ENCODE peak calls at places on chromosomes 1 and 21, in five cellular contexts. R, S, Y, V and F are unnamed samples. For H3K27me3 and H3K4me1, the result is how much of the 10 kb centered on the place peaks cover.

GRCh38 chr1:241142493-241142892 is 214.5 kb downstream of the RGS7 start:
- DNase-seq in R (no peak), Y (no peak), V (no peak), S (no peak), F (no peak)

GRCh38 chr1:150072959-150073358 is 5.4 kb downstream of the VPS45 start:
- DNase-seq in S (no peak), Y (no peak), R (peak), V (peak), F (peak)

GRCh38 chr21:33821580-33822322 is 93.9 kb downstream of the ATP5PO start:
- DNase-seq in R (no peak), Y (no peak), V (no peak), S (no peak), F (no peak)

GRCh38 chr1:54591127-54591756 is 32.1 kb downstream of the FAM151A start:
- DNase-seq in Y (no peak), V (no peak), S (no peak), R (no peak), F (no peak)

GRCh38 chr1:93338426-93338825 is 7.3 kb upstream of the DR1 start:
- DNase-seq in Y (peak), R (peak), V (no peak), S (no peak), F (no peak)

GRCh38 chr1:56709269-56709880 is 64.3 kb downstream of the PRKAA2 start:
- DNase-seq in S (peak), R (peak), V (peak), Y (peak), F (peak)

GRCh38 chr21:15788847-15789548 is 59.2 kb downstream of the USP25 start:
- DNase-seq in V (no peak), S (no peak), R (peak), Y (peak), F (no peak)

GRCh38 chr21:14956826-14957225 is 108.0 kb downstream of the NRIP1 start:
- DNase-seq in S (no peak), V (no peak), Y (no peak), R (peak), F (no peak)

GRCh38 chr1:193416226-193416625 is 229.8 kb upstream of the B3GALT2 start:
- DNase-seq in V (no peak), R (no peak), Y (no peak), S (no peak), F (no peak)

GRCh38 chr1:64212023-64212422 is 8.6 kb downstream of the UBE2U start:
- DNase-seq in S (no peak), Y (peak), V (no peak), R (peak), F (no peak)

GRCh38 chr1:166368030-166368429 is 201.2 kb upstream of the FAM78B start:
- DNase-seq in Y (no peak), V (no peak), R (no peak), S (no peak), F (no peak)

GRCh38 chr1:23673086-23673813 is 18.4 kb upstream of the RPL11 start:
- DNase-seq in S (peak), R (peak), V (no peak), Y (peak), F (peak)

GRCh38 chr1:172279951-172280350 is 140.5 kb upstream of the C1orf105 start:
- DNase-seq in V (no peak), S (no peak), R (peak), Y (peak), F (no peak)

GRCh38 chr1:232473319-232473718 is 156.6 kb downstream of the SIPA1L2 start:
- DNase-seq in R (peak), V (no peak), S (no peak), Y (no peak), F (no peak)

GRCh38 chr1:93358293-93358692 is 12.6 kb downstream of the DR1 start:
- DNase-seq in S (no peak), V (no peak), R (no peak), Y (no peak), F (no peak)

GRCh38 chr1:109170051-109170775 is 43.5 kb upstream of the SARS1 start:
- DNase-seq in Y (no peak), S (no peak), R (no peak), V (no peak), F (no peak)

GRCh38 chr21:18382141-18382540 is 21.4 kb downstream of the TMPRSS15 start:
- DNase-seq in Y (no peak), S (no peak), R (no peak), V (no peak), F (no peak)

GRCh38 chr1:40451238-40451585 is 936 bp downstream of the ZFP69B start:
- DNase-seq in S (no peak), Y (no peak), V (no peak), R (no peak), F (peak)

GRCh38 chr1:53617382-53618217 is 121.4 kb downstream of the GLIS1 start:
- DNase-seq in S (no peak), Y (no peak), V (no peak), R (peak), F (no peak)

GRCh38 chr21:46223217-46223616 is 5.4 kb downstream of the LSS start:
- DNase-seq in Y (no peak), V (no peak), R (no peak), S (no peak), F (no peak)

GRCh38 chr1:199909137-199909536 is 118.4 kb upstream of the NR5A2 start:
- DNase-seq in R (peak), V (no peak), S (no peak), Y (peak), F (no peak)

GRCh38 chr1:15212216-15212988 is 34.6 kb upstream of the FHAD1 start:
- DNase-seq in R (no peak), Y (no peak), V (peak), S (peak), F (no peak)

GRCh38 chr1:7358346-7358745 is 412.8 kb upstream of the VAMP3 start:
- DNase-seq in Y (no peak), S (no peak), R (no peak), V (no peak), F (no peak)

GRCh38 chr1:103146143-103146542 is 37.8 kb upstream of the COL11A1 start:
- DNase-seq in Y (no peak), V (no peak), R (no peak), S (no peak), F (no peak)

GRCh38 chr1:234956821-234957329 is 171.8 kb downstream of the TOMM20 start:
- DNase-seq in R (no peak), S (peak), V (no peak), Y (no peak), F (no peak)

DNA sequence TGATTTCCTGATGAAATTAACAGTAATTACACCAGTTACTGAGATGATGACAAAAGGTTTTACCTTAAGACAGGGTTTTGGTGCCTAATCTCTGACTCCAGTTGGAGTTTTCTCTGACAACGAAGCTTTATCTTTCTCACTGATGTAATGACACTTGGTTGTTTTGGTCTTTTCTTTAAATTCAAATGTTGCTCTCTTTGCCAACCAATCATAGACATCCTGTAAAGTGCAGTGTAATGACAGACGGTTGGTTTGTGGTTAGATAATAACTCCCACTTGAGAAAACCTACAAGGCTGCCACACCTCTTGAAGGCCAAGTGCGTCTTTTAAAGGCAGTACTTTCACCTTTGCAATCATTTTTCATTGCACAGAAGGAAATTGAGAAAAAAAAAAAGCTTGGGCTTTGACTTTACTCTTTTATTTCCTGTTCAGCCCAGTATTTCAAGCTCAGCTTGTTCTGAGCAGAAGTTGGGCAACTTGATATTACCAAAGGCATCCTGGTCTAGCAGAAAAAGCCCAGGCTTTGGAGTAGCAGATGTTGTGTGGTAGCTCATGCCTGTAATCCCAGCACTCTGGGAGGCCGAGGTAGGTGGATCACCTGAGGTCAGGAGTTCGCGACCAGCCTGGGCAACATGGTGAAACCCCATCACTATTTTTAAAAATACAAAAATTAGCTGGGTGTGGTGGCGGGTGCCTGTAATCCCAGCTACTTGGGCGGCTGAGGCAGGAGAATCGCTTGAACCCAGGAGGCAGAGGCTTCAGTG is 14.9 kb downstream of the PDIK1L start:
- DNase-seq in Y (peak), V (no peak), R (no peak), S (no peak), F (peak)
- H3K9ac ChIP-seq in Y (no peak), V (no peak), R (no peak), S (no peak), F (no peak)

DNA sequence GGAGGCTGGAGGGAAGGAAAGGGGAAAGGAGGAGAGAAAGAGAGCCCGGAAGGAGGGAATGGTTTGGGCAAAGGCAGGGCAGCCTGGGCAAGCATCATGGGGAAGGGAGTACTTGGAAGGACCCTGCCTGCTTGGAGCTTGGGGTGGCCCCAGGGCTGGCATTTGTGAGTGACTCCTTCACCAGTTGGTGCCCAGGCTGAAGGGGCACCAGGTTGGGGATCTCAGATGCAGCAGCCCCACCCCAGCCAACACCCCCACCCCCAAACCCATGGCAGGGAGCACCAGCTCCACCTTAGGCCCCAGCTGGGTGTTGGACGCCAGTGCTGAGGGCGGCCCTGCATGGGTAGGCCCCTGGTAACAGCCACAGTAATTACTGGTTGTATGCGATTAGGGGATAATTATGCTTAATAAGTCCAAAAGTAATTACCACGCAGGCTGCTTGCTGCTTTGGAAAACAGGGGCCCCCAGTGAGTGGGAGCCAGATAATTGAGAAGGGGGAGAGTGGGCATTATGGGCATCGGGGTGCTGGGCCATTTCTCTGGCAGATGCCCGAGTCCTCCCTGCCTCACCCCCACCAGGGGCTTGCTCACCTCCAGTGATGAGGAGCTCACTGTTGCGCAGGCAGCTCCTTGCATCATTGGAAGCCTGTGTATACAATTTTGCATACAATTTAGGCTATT is 78.3 kb downstream of the VWA5B1 start:
- DNase-seq in S (no peak), V (no peak), Y (no peak), R (no peak), F (no peak)
- H3K27me3 ChIP-seq in S (half or more), V (under half), Y (under half), R (under half), F (under half)

DNA sequence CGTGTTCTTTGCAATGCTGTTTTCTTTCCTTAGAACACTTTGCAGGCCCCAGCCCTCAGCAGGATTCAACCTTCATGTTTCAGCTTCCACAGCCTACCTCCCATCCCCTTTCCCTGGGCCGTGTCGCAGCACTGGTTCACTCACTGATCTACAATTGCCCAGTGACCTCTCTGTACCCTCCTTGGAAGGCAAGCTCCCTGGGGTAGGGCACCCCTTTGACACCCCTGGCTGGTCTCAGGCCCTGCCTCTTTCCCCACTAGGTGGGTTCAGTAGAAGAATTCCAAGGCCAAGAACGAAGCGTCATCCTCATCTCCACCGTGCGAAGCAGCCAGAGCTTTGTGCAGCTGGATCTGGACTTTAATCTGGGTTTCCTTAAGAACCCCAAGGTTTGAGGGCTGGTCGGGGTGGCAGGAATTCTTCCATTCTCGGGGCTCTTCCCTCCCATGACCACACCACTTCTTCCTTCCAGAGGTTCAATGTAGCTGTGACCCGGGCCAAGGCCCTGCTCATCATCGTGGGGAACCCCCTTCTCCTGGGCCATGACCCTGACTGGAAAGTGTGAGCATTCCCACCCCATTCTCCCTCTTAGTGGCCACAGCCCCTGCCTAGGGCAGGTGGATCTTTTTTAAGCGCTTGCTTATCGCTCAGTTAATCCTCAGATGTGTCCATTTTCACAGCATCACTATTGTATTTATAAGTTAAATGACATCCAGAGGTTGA is 7.3 kb downstream of the RHOC start:
- DNase-seq in S (no peak), V (no peak), R (no peak), Y (no peak), F (no peak)
- H3K4me1 ChIP-seq in S (under half), V (under half), R (under half), Y (half or more), F (under half)

GRCh38 chr1:154944422-154945159 is 8.1 kb upstream of the PMVK start:
- DNase-seq in S (no peak), Y (no peak), R (no peak), V (no peak), F (peak)

GRCh38 chr1:154951901-154952657 is 3.8 kb downstream of the PBXIP1 start:
- DNase-seq in R (no peak), V (peak), S (no peak), Y (no peak), F (peak)

GRCh38 chr1:154945962-154946850 is 9.7 kb upstream of the PMVK start:
- DNase-seq in V (no peak), Y (no peak), R (no peak), S (no peak), F (no peak)

GRCh38 chr1:154945160-154945961 is 8.8 kb upstream of the PMVK start:
- DNase-seq in Y (no peak), R (no peak), S (no peak), V (no peak), F (no peak)

GRCh38 chr1:154948079-154948478 is 7.8 kb downstream of the PBXIP1 start:
- DNase-seq in V (no peak), S (no peak), R (no peak), Y (no peak), F (no peak)
- H3K9ac ChIP-seq in V (no peak), S (no peak), R (no peak), Y (no peak), F (no peak)

GRCh38 chr1:3312894-3313578 is 141.4 kb upstream of the ARHGEF16 start:
- DNase-seq in V (no peak), Y (peak), R (peak), S (peak), F (no peak)

GRCh38 chr1:3312310-3312734 is 142.1 kb upstream of the ARHGEF16 start:
- DNase-seq in R (no peak), V (no peak), S (no peak), Y (no peak), F (no peak)

GRCh38 chr1:3315399-3315798 is 139.1 kb upstream of the ARHGEF16 start:
- DNase-seq in V (no peak), Y (no peak), S (no peak), R (no peak), F (no peak)

GRCh38 chr1:3314561-3315271 is 139.7 kb upstream of the ARHGEF16 start:
- DNase-seq in V (no peak), S (peak), R (peak), Y (no peak), F (no peak)

DNA sequence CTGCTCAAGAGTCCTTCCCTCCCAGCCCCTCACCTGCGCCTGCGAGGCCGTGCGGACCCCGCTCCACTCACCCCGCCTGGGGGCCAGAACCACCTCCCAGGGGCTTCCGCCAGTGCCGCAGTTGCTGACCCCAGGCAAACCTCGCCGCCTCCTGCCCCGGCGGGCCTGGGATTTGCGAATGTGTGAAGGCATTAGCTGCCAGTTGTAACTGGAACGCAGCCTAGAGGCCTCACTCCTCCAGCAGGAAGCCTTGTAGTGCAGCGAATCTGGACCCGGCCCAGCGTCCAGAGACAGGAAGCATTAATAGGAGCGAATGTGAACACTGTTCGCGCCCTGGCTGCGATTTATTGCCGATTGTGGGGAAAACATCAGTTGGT is 140.9 kb upstream of the ARHGEF16 start:
- DNase-seq in Y (no peak), S (peak), R (peak), V (no peak), F (no peak)
- H3K27me3 ChIP-seq in Y (under half), S (under half), R (under half), V (under half), F (under half)

GRCh38 chr1:51669191-51669590 is 52.3 kb downstream of the OSBPL9 start:
- DNase-seq in S (no peak), V (no peak), R (no peak), Y (no peak), F (no peak)
- H3K4me1 ChIP-seq in S (under half), V (under half), R (under half), Y (under half), F (under half)

GRCh38 chr1:16980473-16981268 is at the start of gene MFAP2:
- DNase-seq in Y (peak), R (peak), V (peak), S (peak), F (no peak)

GRCh38 chr1:16978589-16979474 is 1.6 kb downstream of the MFAP2 start:
- DNase-seq in S (peak), V (peak), Y (no peak), R (peak), F (no peak)

GRCh38 chr1:16979475-16980327 is 719 bp downstream of the MFAP2 start:
- DNase-seq in S (peak), V (peak), R (peak), Y (no peak), F (no peak)

GRCh38 chr1:16983649-16984048 is 3.2 kb upstream of the MFAP2 start:
- DNase-seq in R (no peak), V (no peak), Y (no peak), S (no peak), F (no peak)

DNA sequence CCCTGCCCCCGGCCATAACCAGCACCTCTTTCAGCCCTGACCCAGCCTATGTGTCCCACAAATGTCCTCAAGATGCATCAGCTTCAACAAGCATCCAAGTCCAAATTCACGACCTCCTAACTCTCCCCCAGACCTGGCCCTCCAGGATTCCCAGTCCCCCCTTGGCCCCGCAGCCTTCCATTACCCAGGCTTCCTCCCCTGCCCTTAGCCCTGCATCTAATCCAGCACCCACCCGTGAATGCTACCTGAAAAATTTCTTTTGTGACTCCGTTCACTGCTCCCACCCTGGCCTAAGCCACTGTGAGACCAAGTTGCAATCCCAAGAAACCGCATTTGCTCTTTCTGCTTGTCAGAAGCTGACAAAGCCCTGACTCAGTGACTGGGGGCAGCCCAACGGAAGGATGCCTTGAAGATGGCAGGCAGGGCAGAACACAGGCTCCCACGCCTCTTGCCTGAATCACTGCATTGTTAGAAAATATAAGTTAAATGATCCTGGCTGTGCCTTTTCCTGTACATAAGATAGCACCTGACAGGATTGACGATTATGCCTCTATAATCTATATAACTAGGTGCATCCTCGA is 939 bp upstream of the MFAP2 start:
- DNase-seq in V (no peak), S (no peak), R (peak), Y (peak), F (no peak)
- H3K9ac ChIP-seq in V (peak), S (no peak), R (peak), Y (peak), F (no peak)